ENCODE peak calls at places on chromosomes 3 and 15, in four cellular contexts. K, Z, L and O are unnamed samples.

GRCh38 chr3:175422744-175423143 is 563.6 kb downstream of the NAALADL2 start:
- DNase-seq in Z (peak), K (no peak), L (peak), O (no peak)

GRCh38 chr3:125525153-125525552 is 5.2 kb upstream of the SNX4 start:
- DNase-seq in K (no peak), L (no peak), Z (no peak), O (no peak)

GRCh38 chr3:27686642-27687041 is 35.5 kb downstream of the EOMES start:
- DNase-seq in L (no peak), K (peak), Z (no peak), O (no peak)

GRCh38 chr3:40152482-40153133 is 156.9 kb upstream of the EIF1B start:
- DNase-seq in L (no peak), K (no peak), Z (peak), O (no peak)

GRCh38 chr3:40079203-40079844 is 230.2 kb upstream of the EIF1B start:
- DNase-seq in Z (peak), K (peak), L (peak), O (no peak)

GRCh38 chr3:18806633-18807032 is 341.7 kb upstream of the KCNH8 start:
- DNase-seq in K (peak), Z (no peak), L (no peak), O (no peak)

GRCh38 chr15:73959012-73959581 is 32.8 kb downstream of the LOXL1 start:
- DNase-seq in Z (no peak), L (no peak), K (no peak), O (no peak)

GRCh38 chr15:35481992-35482391 is 64.0 kb downstream of the DPH6 start:
- DNase-seq in L (peak), Z (peak), K (peak), O (no peak)

GRCh38 chr3:42204867-42205599 is 61.0 kb downstream of the CCK start:
- DNase-seq in K (no peak), L (no peak), Z (no peak), O (no peak)

GRCh38 chr3:151316267-151316991 is at the start of gene GPR87:
- DNase-seq in L (peak), K (no peak), Z (peak), O (no peak)

GRCh38 chr3:107428051-107428858 is 51.0 kb downstream of the CCDC54 start:
- DNase-seq in K (no peak), Z (no peak), L (no peak), O (no peak)

GRCh38 chr15:52652286-52652685 is 26.9 kb downstream of the ATOSA start:
- DNase-seq in Z (no peak), L (no peak), K (no peak), O (no peak)

GRCh38 chr3:79846148-79846933 is 78.5 kb upstream of the ROBO1 start:
- DNase-seq in Z (peak), K (no peak), L (peak), O (no peak)

GRCh38 chr3:151468284-151468917 is 7.5 kb upstream of the IGSF10 start:
- DNase-seq in K (peak), L (peak), Z (peak), O (no peak)

GRCh38 chr15:75107905-75108838 is 84.8 kb downstream of the PPCDC start:
- DNase-seq in Z (no peak), L (no peak), K (peak), O (no peak)

GRCh38 chr3:8595252-8595934 is 49.2 kb downstream of the SSUH2 start:
- DNase-seq in K (no peak), Z (no peak), L (no peak), O (peak)

GRCh38 chr3:8596706-8597514 is 47.7 kb downstream of the SSUH2 start:
- DNase-seq in Z (no peak), K (no peak), L (no peak), O (no peak)

GRCh38 chr3:8597515-8597853 is 47.1 kb downstream of the SSUH2 start:
- DNase-seq in K (peak), Z (no peak), L (no peak), O (no peak)

GRCh38 chr3:8593022-8593817 is 51.4 kb downstream of the SSUH2 start:
- DNase-seq in Z (no peak), L (no peak), K (peak), O (no peak)

DNA sequence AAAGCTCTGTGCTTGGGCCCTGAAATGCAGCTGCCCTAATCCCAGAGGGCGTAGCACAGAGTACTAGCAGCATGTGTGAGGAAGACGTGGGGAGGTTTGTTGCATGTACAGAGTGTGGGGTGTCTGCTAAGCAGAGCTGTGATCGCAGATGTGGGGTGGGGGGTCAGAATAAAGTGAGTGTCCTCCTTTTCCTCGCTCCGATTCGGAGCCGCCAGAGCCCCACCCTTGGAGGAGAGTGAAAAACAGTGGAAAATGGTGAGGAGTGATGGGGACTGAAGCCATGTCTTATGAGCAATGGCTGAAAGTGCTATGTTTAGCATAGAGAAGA is 48.7 kb downstream of the SSUH2 start:
- DNase-seq in K (no peak), L (no peak), Z (no peak), O (no peak)
- H3K27ac ChIP-seq in K (no peak), L (no peak), Z (no peak), O (no peak)

GRCh38 chr3:94305835-94306685 is 243.2 kb downstream of the NSUN3 start:
- DNase-seq in Z (no peak), L (peak), K (no peak), O (no peak)
- H3K27ac ChIP-seq in Z (no peak), L (no peak), K (no peak), O (no peak)

GRCh38 chr15:63630036-63630751 is 33.0 kb downstream of the FBXL22 start:
- DNase-seq in K (no peak), Z (no peak), L (no peak), O (no peak)
- H3K27ac ChIP-seq in K (no peak), Z (no peak), L (no peak), O (peak)

DNA sequence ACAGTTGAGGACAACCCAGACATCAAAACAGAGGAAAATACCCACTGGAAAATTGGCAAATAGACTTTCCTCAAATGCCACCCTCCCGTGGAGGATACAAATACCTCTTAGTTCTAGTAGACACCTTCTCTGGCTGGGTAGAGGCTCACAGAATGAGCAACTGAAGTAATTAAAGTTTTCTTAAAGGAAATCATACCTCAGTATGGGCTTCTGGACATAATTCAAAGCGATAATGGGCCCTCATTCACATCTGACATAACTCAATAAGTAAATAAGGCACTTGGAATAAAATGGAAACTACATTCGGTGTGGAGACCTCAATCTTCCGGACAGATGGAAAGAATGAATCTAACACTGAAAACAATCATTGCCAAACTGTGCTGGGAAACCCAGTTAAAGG is 115.2 kb upstream of the PLCL2 start:
- DNase-seq in L (no peak), K (no peak), Z (no peak), O (no peak)
- H3K27ac ChIP-seq in L (no peak), K (peak), Z (no peak), O (no peak)

DNA sequence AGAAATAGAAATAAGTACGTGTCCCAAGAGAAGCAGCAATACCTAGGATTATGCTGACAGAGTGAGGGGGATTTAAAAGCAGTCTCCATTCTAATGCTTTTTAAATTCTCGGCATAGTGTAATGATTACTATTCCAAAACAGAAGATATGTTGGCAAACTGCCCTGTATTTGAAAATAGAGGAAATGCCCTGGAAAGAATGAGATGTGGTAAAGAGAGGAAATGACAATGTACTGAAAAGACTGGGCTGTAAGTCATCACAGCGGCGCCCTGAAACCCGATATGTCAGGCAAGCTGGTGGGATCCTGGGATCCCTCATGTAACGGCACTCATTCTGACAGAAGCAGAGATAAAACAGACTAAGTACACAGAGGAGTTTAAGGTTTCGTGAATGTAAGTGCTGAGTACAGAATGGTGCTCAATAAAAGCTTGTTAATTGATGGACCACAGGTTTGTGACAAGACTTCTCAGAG is 91.2 kb downstream of the NFKBIZ start:
- DNase-seq in Z (peak), K (peak), L (peak), O (no peak)
- H3K27ac ChIP-seq in Z (no peak), K (peak), L (no peak), O (no peak)

DNA sequence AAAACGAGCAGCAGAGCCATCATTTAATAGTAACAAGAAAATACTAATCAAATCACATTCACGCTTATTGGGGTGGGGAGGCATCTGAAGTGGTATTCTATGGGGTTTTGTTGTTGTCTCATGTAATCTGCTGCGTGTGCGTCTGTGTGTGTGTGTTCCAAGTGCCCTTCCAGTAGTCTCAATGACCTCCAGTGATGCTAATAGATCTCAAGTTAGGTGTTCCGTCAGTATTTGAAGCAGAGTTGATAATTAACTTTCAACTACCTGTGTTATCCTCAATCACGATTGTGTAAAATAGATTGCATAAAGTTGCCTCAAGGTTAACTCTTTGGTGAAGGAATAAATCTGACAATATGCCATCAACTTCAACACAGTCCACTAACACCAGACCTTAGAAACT is 375.0 kb downstream of the MECOM start:
- DNase-seq in K (no peak), Z (no peak), L (no peak), O (no peak)
- H3K27ac ChIP-seq in K (no peak), Z (no peak), L (no peak), O (no peak)